ENCODE peak calls at places on chromosomes 4 and X, in nine cellular contexts. D is BE2C, Q is Caki2, Z is GM19239, V is psoas muscle, L is NCI-H1092 treated with DMSO at 0.1 percent for 48 hours, C is tibial artery, P is body of pancreas, G is activated T-cell treated with anti-CD3 and anti-CD28 coated beads for 48 hours. U is an unnamed sample.

GRCh38 chrX:136261316-136261715 is 10.1 kb upstream of the MAP7D3 start:
- DNase-seq in D (no peak), Q (no peak), Z (no peak), V (no peak), L (no peak), C (no peak), P (no peak), G (no peak), U (no peak)

GRCh38 chr4:107710493-107711459 is 9.3 kb downstream of the PAPSS1 start:
- DNase-seq in D (no peak), Q (no peak), Z (no peak), V (no peak), L (no peak), C (no peak), P (no peak), G (no peak), U (no peak)

GRCh38 chr4:159420162-159421057 is 317.5 kb downstream of the RAPGEF2 start:
- DNase-seq in D (no peak), Q (no peak), Z (no peak), V (no peak), L (no peak), C (no peak), P (no peak), G (no peak), U (no peak)

GRCh38 chrX:119763175-119763574 is 4.8 kb downstream of the SOWAHD start:
- DNase-seq in D (no peak), Q (peak; percentile 38), Z (no peak), V (no peak), L (no peak), C (no peak), P (no peak), G (no peak), U (no peak)

GRCh38 chr4:144599621-144600020 is 46.3 kb upstream of the HHIP start:
- DNase-seq in D (no peak), Q (no peak), Z (no peak), V (no peak), L (no peak), C (no peak), P (no peak), G (no peak), U (no peak)

GRCh38 chr4:70473691-70474090 is 1.7 kb downstream of the MUC7 start:
- DNase-seq in D (no peak), Q (no peak), Z (no peak), V (no peak), L (no peak), C (no peak), P (no peak), G (no peak), U (no peak)

GRCh38 chr4:59553063-59553738 is 1646.9 kb upstream of the ADGRL3 start:
- DNase-seq in D (no peak), Q (peak; percentile 31), Z (no peak), V (no peak), L (no peak), C (no peak), P (no peak), G (no peak), U (no peak)

GRCh38 chr4:58502839-58503238 is 1392.7 kb upstream of the IGFBP7 start:
- DNase-seq in D (no peak), Q (no peak), Z (no peak), V (no peak), L (no peak), C (no peak), P (no peak), G (no peak), U (no peak)

GRCh38 chr4:159269956-159270355 is 167.1 kb downstream of the RAPGEF2 start:
- DNase-seq in D (no peak), Q (no peak), Z (no peak), V (no peak), L (no peak), C (no peak), P (no peak), G (no peak), U (no peak)

GRCh38 chr4:85747871-85748491 is 273.0 kb downstream of the ARHGAP24 start:
- DNase-seq in D (peak; percentile 48), Q (peak; percentile 44), Z (peak; percentile 20), V (no peak), L (peak; percentile 75), C (no peak), P (peak; percentile 52), G (no peak), U (peak; percentile 72)

GRCh38 chr4:6347511-6348045 is 77.9 kb downstream of the WFS1 start:
- DNase-seq in D (no peak), Q (no peak), Z (no peak), V (no peak), L (no peak), C (no peak), P (no peak), G (no peak), U (no peak)

GRCh38 chr4:107625503-107625902 is 94.5 kb downstream of the PAPSS1 start:
- DNase-seq in D (no peak), Q (no peak), Z (no peak), V (no peak), L (no peak), C (no peak), P (no peak), G (no peak), U (no peak)

GRCh38 chr4:687048-687974 is 1.6 kb downstream of the SLC49A3 start:
- DNase-seq in D (peak; percentile 27), Q (peak; percentile 86), Z (no peak), V (peak; percentile 95), L (no peak), C (peak; percentile 94), P (peak; percentile 73), G (no peak), U (no peak)

GRCh38 chr4:75671802-75672421 is 1.3 kb downstream of the G3BP2 start:
- DNase-seq in D (no peak), Q (no peak), Z (no peak), V (no peak), L (no peak), C (no peak), P (no peak), G (no peak), U (no peak)

GRCh38 chr4:8710416-8710815 is 117.9 kb downstream of the CPZ start:
- DNase-seq in D (no peak), Q (no peak), Z (no peak), V (no peak), L (no peak), C (peak; percentile 11), P (peak; percentile 0), G (no peak), U (no peak)

GRCh38 chr4:3041192-3042142 is 32.9 kb downstream of the HTT-AS start:
- DNase-seq in D (peak; percentile 79), Q (no peak), Z (no peak), V (peak; percentile 86), L (peak; percentile 39), C (peak; percentile 67), P (peak; percentile 22), G (peak; percentile 34), U (no peak)

GRCh38 chr4:794911-795725 is 30.8 kb downstream of the CPLX1 start:
- DNase-seq in D (no peak), Q (no peak), Z (no peak), V (no peak), L (peak; percentile 32), C (no peak), P (no peak), G (no peak), U (no peak)

GRCh38 chrX:133542476-133542875 is 127.2 kb upstream of the GPC4 start:
- DNase-seq in D (no peak), Q (no peak), Z (no peak), V (no peak), L (no peak), C (no peak), P (no peak), G (no peak), U (no peak)

GRCh38 chr4:65918872-65919271 is 248.6 kb upstream of the EPHA5 start:
- DNase-seq in D (no peak), Q (no peak), Z (no peak), V (no peak), L (no peak), C (no peak), P (no peak), G (no peak), U (no peak)

GRCh38 chr4:80213117-80213815 is 16.0 kb downstream of the PRDM8 start:
- DNase-seq in D (no peak), Q (no peak), Z (no peak), V (no peak), L (no peak), C (no peak), P (no peak), G (no peak), U (no peak)

GRCh38 chrX:140767646-140768045 is 58.1 kb downstream of the LINC00632 start:
- DNase-seq in D (no peak), Q (peak; percentile 52), Z (no peak), V (no peak), L (no peak), C (no peak), P (no peak), G (no peak), U (no peak)

GRCh38 chrX:19739683-19740082 is 147.7 kb downstream of the SH3KBP1 start:
- DNase-seq in D (peak; percentile 49), Q (peak; percentile 65), Z (no peak), V (peak; percentile 53), L (peak; percentile 45), C (peak; percentile 30), P (peak; percentile 43), G (peak; percentile 25), U (peak; percentile 1)

GRCh38 chr4:140654516-140654855 is 85.7 kb upstream of the UCP1 start:
- DNase-seq in D (no peak), Q (no peak), Z (no peak), V (no peak), L (no peak), C (no peak), P (no peak), G (no peak), U (no peak)

GRCh38 chrX:1164322-1165288 is 47.8 kb downstream of the CRLF2 start:
- DNase-seq in D (no peak), Q (no peak), Z (no peak), V (peak; percentile 15), L (no peak), C (no peak), P (peak; percentile 45), G (no peak), U (no peak)

GRCh38 chr4:154858166-154858565 is 77.1 kb downstream of the RBM46 start:
- DNase-seq in D (no peak), Q (no peak), Z (no peak), V (no peak), L (no peak), C (no peak), P (no peak), G (no peak), U (no peak)

GRCh38 chr4:78704981-78705757 is 71.0 kb upstream of the BMP2K start:
- DNase-seq in D (no peak), Q (no peak), Z (no peak), V (no peak), L (no peak), C (no peak), P (no peak), G (no peak), U (no peak)

GRCh38 chrX:75211976-75212375 is 55.9 kb upstream of the ABCB7 start:
- DNase-seq in D (no peak), Q (no peak), Z (no peak), V (no peak), L (no peak), C (no peak), P (no peak), G (no peak), U (no peak)

GRCh38 chr4:138946306-138946705 is 69.3 kb upstream of the NOCT start:
- DNase-seq in D (no peak), Q (no peak), Z (no peak), V (no peak), L (no peak), C (no peak), P (no peak), G (no peak), U (no peak)

GRCh38 chrX:40734956-40735317 is 405 bp downstream of the MED14 start:
- DNase-seq in D (no peak), Q (peak; percentile 1), Z (no peak), V (no peak), L (peak; percentile 36), C (no peak), P (peak; percentile 13), G (no peak), U (no peak)

GRCh38 chr4:24872720-24873119 is 40.1 kb downstream of the CCDC149 start:
- DNase-seq in D (no peak), Q (no peak), Z (no peak), V (no peak), L (no peak), C (no peak), P (no peak), G (no peak), U (no peak)

GRCh38 chr4:67785528-67785927 is 31.3 kb upstream of the GNRHR start:
- DNase-seq in D (no peak), Q (no peak), Z (no peak), V (no peak), L (no peak), C (no peak), P (no peak), G (no peak), U (no peak)